ENCODE peak calls at places on chromosomes 3 and 15, in six cellular contexts. Y is lung, K is psoas muscle, O is mucosa of descending colon, D is breast epithelium, A is hepatocyte. R is an unnamed sample.
A peak's percentile ranks its signal among the peaks of the same experiment; 100 is the strongest.

GRCh38 chr3:64691051-64691450 is 3.3 kb upstream of the ADAMTS9 start:
- DNase-seq in D (no peak), K (no peak), Y (no peak), O (no peak), A (peak; percentile 44), R (peak; percentile 60)

GRCh38 chr15:74307827-74308642 is 59.4 kb downstream of the CYP11A1 start:
- DNase-seq in O (peak; percentile 65), Y (peak; percentile 40), K (no peak), D (no peak), A (peak; percentile 70), R (peak; percentile 65)

GRCh38 chr3:178518660-178519396 is 17.4 kb upstream of the KCNMB2 start:
- DNase-seq in O (no peak), Y (no peak), A (no peak), K (no peak), D (no peak), R (no peak)

GRCh38 chr15:75799190-75799589 is 44.1 kb upstream of the UBE2Q2 start:
- DNase-seq in D (no peak), K (no peak), A (no peak), Y (no peak), O (no peak), R (no peak)

GRCh38 chr3:61629442-61629841 is 68.1 kb downstream of the PTPRG start:
- DNase-seq in K (no peak), D (no peak), A (no peak), O (no peak), Y (no peak), R (no peak)

GRCh38 chr3:126346466-126346865 is 10.7 kb downstream of the KLF15 start:
- DNase-seq in D (no peak), A (no peak), Y (no peak), K (no peak), O (no peak), R (no peak)

GRCh38 chr3:9553021-9553948 is at the start of gene LHFPL4:
- DNase-seq in O (no peak), K (no peak), D (no peak), Y (no peak), A (no peak), R (no peak)

GRCh38 chr3:142981108-142981507 is 17.6 kb upstream of the PAQR9 start:
- DNase-seq in D (no peak), Y (no peak), K (no peak), O (no peak), A (no peak), R (no peak)

GRCh38 chr3:9676780-9677179 is 26.9 kb upstream of the CPNE9 start:
- DNase-seq in Y (no peak), O (no peak), K (no peak), A (no peak), D (no peak), R (no peak)

GRCh38 chr3:9399746-9400145 is 2.3 kb downstream of the SETD5 start:
- DNase-seq in K (peak; percentile 90), Y (peak; percentile 43), O (peak; percentile 67), D (peak; percentile 54), A (peak; percentile 92), R (peak; percentile 84)

GRCh38 chr3:129000742-129001100 is 383 bp upstream of the EFCC1 start:
- DNase-seq in D (no peak), Y (no peak), A (no peak), K (no peak), O (peak; percentile 9), R (no peak)

GRCh38 chr3:129001101-129001816 is at the start of gene EFCC1:
- DNase-seq in A (peak; percentile 65), K (peak; percentile 85), O (peak; percentile 57), D (peak; percentile 76), Y (peak; percentile 56), R (no peak)

GRCh38 chr3:129003578-129004112 is 2.5 kb downstream of the EFCC1 start:
- DNase-seq in D (no peak), K (no peak), Y (peak; percentile 56), O (peak; percentile 70), A (peak; percentile 85), R (no peak)

GRCh38 chr3:129002573-129003569 is 1.8 kb downstream of the EFCC1 start:
- DNase-seq in D (no peak), A (no peak), O (peak; percentile 19), K (peak; percentile 35), Y (no peak), R (no peak)

GRCh38 chr3:129001817-129002572 is 891 bp downstream of the EFCC1 start:
- DNase-seq in K (no peak), Y (no peak), D (no peak), O (peak; percentile 7), A (no peak), R (no peak)
- H3K4me1 ChIP-seq in K (no peaks in the 10 kb centered on the region), Y (no peaks in the 10 kb centered on the region), D (peaks cover 8% of the 10 kb centered on the region), O (peaks cover 25% of the 10 kb centered on the region), A (peaks cover 15% of the 10 kb centered on the region), R (peaks cover 60% of the 10 kb centered on the region)

GRCh38 chr3:112327371-112327951 is 5.5 kb upstream of the CD200 start:
- DNase-seq in D (no peak), K (no peak), O (peak; percentile 74), Y (no peak), A (peak; percentile 75), R (no peak)

GRCh38 chr3:112338021-112338726 is 5.2 kb downstream of the CD200 start:
- DNase-seq in O (no peak), A (no peak), K (no peak), D (no peak), Y (no peak), R (no peak)

GRCh38 chr3:112333386-112334334 is 704 bp downstream of the CD200 start:
- DNase-seq in Y (no peak), D (no peak), A (peak; percentile 36), K (no peak), O (peak; percentile 34), R (no peak)

GRCh38 chr3:112334709-112335108 is 1.8 kb downstream of the CD200 start:
- DNase-seq in D (no peak), K (no peak), Y (no peak), A (no peak), O (no peak), R (no peak)

DNA sequence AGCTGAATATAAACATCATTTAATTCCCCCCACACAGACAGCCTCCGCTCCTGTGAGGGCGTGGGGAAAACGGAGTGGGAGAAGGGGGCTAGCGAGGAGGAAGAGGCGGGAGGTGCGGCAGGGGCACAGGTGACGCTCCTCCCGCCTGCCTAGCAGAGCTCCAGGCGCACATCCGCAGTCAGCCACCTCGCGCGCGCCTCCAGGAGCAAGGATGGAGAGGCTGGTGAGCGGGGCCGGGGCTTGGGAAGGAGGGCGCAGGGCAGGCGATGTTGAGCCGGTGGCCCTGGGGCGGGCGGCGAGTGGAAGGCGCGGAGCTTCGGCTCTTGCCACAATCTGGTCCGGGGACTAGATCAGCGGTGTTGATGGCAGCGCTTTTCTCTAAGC is at the start of gene CD200:
- DNase-seq in Y (peak; percentile 35), O (peak; percentile 68), K (peak; percentile 60), D (peak; percentile 54), A (peak; percentile 76), R (peak; percentile 70)
- TF ChIP-seq CTCF in Y (no peak), O (no peak), K (no peak), D (no peak), A (no peak), R (no peak)

DNA sequence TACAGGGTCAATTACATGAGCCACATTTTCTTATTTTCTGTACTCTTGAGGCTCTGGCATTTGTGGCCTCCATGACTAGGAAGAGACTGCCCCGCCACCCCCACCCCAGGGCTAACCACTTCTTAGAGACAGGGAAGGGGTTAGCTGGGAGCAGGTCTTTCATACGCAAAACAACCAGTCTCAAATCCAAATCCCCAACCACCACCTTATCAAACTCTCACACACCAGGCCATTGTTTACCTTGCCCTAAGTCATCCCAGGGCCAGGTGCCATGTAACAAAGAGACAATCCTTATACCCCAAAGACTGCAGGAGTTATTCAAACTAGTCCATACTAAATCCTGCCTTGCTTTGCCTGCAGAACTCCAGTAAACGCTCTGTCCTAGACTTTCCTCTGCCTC is 77.8 kb downstream of the B3GNT5 start:
- DNase-seq in K (no peak), D (no peak), A (no peak), O (no peak), Y (no peak), R (no peak)
- H3K4me3 ChIP-seq in K (no peak overlapping the region), D (no peak overlapping the region), A (no peak overlapping the region), O (no peak overlapping the region), Y (no peak overlapping the region), R (no peak overlapping the region)

DNA sequence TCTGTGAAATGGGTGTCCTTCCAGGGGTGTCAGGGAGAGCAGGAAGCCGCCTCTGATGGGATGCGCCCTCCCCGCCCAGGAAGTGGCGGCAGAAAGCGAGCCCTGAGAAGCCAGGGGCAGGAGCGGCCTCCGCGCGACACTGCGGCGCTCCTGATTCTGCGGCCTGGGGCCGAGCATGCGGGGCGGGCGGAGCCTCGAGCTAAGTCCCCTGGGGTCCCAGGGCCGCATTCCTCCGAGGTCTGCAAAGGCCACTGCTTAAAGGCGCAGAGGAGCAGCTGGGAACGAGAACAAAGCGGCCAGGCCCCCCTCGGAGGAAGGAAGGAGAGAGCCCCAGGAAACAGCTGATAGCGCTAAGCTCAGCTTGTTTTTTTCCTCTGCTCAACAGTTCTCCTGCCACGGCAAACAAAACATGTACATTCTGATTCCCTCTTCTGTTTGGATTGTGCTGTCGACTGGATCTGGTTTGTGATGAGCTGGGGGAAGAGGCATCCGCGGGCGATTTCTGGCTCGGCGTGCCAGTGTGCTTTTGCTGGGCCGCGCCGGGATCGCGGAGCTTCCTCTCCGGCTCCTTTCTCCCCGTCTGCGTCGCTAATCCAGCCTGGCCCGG is 34.1 kb downstream of the GRK7 start:
- DNase-seq in K (peak; percentile 80), O (peak; percentile 42), A (peak; percentile 53), Y (peak; percentile 32), D (no peak), R (peak; percentile 70)
- H3K4me1 ChIP-seq in K (peaks cover 11% of the 10 kb centered on the region), O (peaks cover 5% of the 10 kb centered on the region), A (peaks cover 7% of the 10 kb centered on the region), Y (no peaks in the 10 kb centered on the region), D (no peaks in the 10 kb centered on the region), R (no peaks in the 10 kb centered on the region)

GRCh38 chr3:98812851-98813374 is 49.8 kb downstream of the ST3GAL6 start:
- DNase-seq in Y (peak; percentile 42), A (peak; percentile 26), O (no peak), D (no peak), K (no peak), R (no peak)
- TF ChIP-seq CTCF in Y (peak; percentile 15), A (peak; percentile 80), O (peak; percentile 27), D (peak; percentile 64), K (peak; percentile 66), R (peak; percentile 70)

GRCh38 chr3:29335438-29335837 is 54.6 kb downstream of the RBMS3 start:
- DNase-seq in K (peak; percentile 67), Y (peak; percentile 90), A (peak; percentile 92), D (peak; percentile 50), O (peak; percentile 61), R (peak; percentile 89)
- H3K4me3 ChIP-seq in K (peak overlapping the region; percentile 58), Y (no peak overlapping the region), A (no peak overlapping the region), D (peak overlapping the region; percentile 11), O (no peak overlapping the region), R (peak overlapping the region; percentile 36)